ENCODE peak calls at places on chromosome 16, in four cellular contexts. G is Caco-2, F is B cell, X is right lobe of liver. J is an unnamed sample.

GRCh38 chr16:79053577-79053976 is 547.0 kb downstream of the MAF start:
- DNase-seq in G (no peak), F (no peak), X (no peak), J (no peak)

GRCh38 chr16:67930678-67931211 is 917 bp downstream of the CTRL start:
- DNase-seq in G (no peak), F (no peak), X (no peak), J (no peak)

GRCh38 chr16:26526633-26527032 is 540.1 kb upstream of the C16orf82 start:
- DNase-seq in G (no peak), F (no peak), X (no peak), J (no peak)

GRCh38 chr16:56288019-56288418 is 96.7 kb downstream of the GNAO1 start:
- DNase-seq in G (no peak), F (no peak), X (no peak), J (no peak)

GRCh38 chr16:79211581-79211980 is 389.0 kb downstream of the MAF start:
- DNase-seq in G (no peak), F (no peak), X (no peak), J (no peak)

GRCh38 chr16:22813946-22814325 is at the start of gene HS3ST2:
- DNase-seq in G (no peak), F (no peak), X (no peak), J (peak; percentile 24)

GRCh38 chr16:20854963-20855362 is 45.2 kb downstream of the DCUN1D3 start:
- DNase-seq in G (no peak), F (no peak), X (no peak), J (no peak)

GRCh38 chr16:67530013-67530939 is 1.6 kb downstream of the RIPOR1 start:
- DNase-seq in G (peak; percentile 62), F (peak; percentile 95), X (peak; percentile 76), J (no peak)

GRCh38 chr16:28168991-28169554 is 42.7 kb downstream of the XPO6 start:
- DNase-seq in G (no peak), F (no peak), X (no peak), J (no peak)

GRCh38 chr16:67173808-67174705 is 3.7 kb downstream of the NOL3 start:
- DNase-seq in G (peak; percentile 86), F (peak; percentile 61), X (peak; percentile 96), J (peak; percentile 77)

GRCh38 chr16:3131755-3132377 is 3.0 kb upstream of the ZNF213 start:
- DNase-seq in G (peak; percentile 76), F (no peak), X (no peak), J (no peak)

GRCh38 chr16:27080870-27081269 is 14.1 kb downstream of the C16orf82 start:
- DNase-seq in G (peak; percentile 25), F (no peak), X (no peak), J (no peak)

GRCh38 chr16:67150058-67150832 is 553 bp downstream of the B3GNT9 start:
- DNase-seq in G (peak; percentile 62), F (no peak), X (peak; percentile 60), J (no peak)

GRCh38 chr16:72530434-72530833 is 358.5 kb upstream of the PMFBP1 start:
- DNase-seq in G (no peak), F (no peak), X (no peak), J (no peak)

GRCh38 chr16:71840052-71840451 is 5.7 kb upstream of the ATXN1L start:
- DNase-seq in G (no peak), F (no peak), X (no peak), J (no peak)

GRCh38 chr16:87324411-87325275 is 7.5 kb upstream of the C16orf95 start:
- DNase-seq in G (peak; percentile 67), F (peak; percentile 65), X (no peak), J (peak; percentile 34)

GRCh38 chr16:85627102-85627834 is 14.1 kb downstream of the GSE1 start:
- DNase-seq in G (no peak), F (no peak), X (no peak), J (no peak)

GRCh38 chr16:50509521-50510341 is 38.5 kb upstream of the NKD1 start:
- DNase-seq in G (peak; percentile 40), F (no peak), X (no peak), J (no peak)

GRCh38 chr16:68234188-68235104 is 1.5 kb downstream of the ESRP2 start:
- DNase-seq in G (peak; percentile 96), F (no peak), X (peak; percentile 98), J (peak; percentile 82)

GRCh38 chr16:89917773-89918452 is 749 bp upstream of the MC1R start:
- DNase-seq in G (peak; percentile 83), F (peak; percentile 73), X (no peak), J (peak; percentile 23)

GRCh38 chr16:48291303-48291702 is 44.0 kb upstream of the ABCC11 start:
- DNase-seq in G (no peak), F (no peak), X (no peak), J (no peak)

GRCh38 chr16:89906141-89907025 is 12.3 kb upstream of the MC1R start:
- DNase-seq in G (no peak), F (no peak), X (no peak), J (no peak)

GRCh38 chr16:3536271-3536671 is 35.5 kb downstream of the CLUAP1 start:
- DNase-seq in G (no peak), F (no peak), X (no peak), J (no peak)

GRCh38 chr16:57993452-57993851 is 7.0 kb downstream of the ZNF319 start:
- DNase-seq in G (no peak), F (no peak), X (peak; percentile 48), J (no peak)

GRCh38 chr16:30677931-30678585 is 19.8 kb downstream of the FBRS start:
- DNase-seq in G (no peak), F (no peak), X (no peak), J (no peak)

GRCh38 chr16:4314532-4315184 is 1.2 kb upstream of the GLIS2 start:
- DNase-seq in G (peak; percentile 58), F (no peak), X (no peak), J (no peak)

GRCh38 chr16:57380671-57381462 is 8.6 kb downstream of the CX3CL1 start:
- DNase-seq in G (no peak), F (no peak), X (no peak), J (no peak)

GRCh38 chr16:87384162-87384999 is 805 bp upstream of the FBXO31 start:
- DNase-seq in G (peak; percentile 83), F (no peak), X (peak; percentile 74), J (peak; percentile 61)

GRCh38 chr16:57906385-57907316 is 64.3 kb downstream of the CNGB1 start:
- DNase-seq in G (peak; percentile 40), F (peak; percentile 48), X (no peak), J (no peak)

GRCh38 chr16:3004781-3005284 is 7.9 kb upstream of the CLDN9 start:
- DNase-seq in G (peak; percentile 76), F (no peak), X (peak; percentile 83), J (no peak)

GRCh38 chr16:8867483-8868271 is 1.1 kb downstream of the CARHSP1 start:
- DNase-seq in G (no peak), F (no peak), X (peak; percentile 74), J (no peak)

GRCh38 chr16:2429771-2430663 is 770 bp downstream of the CCNF start:
- DNase-seq in G (peak; percentile 32), F (no peak), X (no peak), J (no peak)

GRCh38 chr16:68700120-68700519 is 37.0 kb upstream of the CDH1 start:
- DNase-seq in G (no peak), F (no peak), X (no peak), J (no peak)

GRCh38 chr16:7509919-7510705 is 177.5 kb downstream of the RBFOX1 start:
- DNase-seq in G (no peak), F (no peak), X (no peak), J (no peak)

GRCh38 chr16:7515543-7515942 is 182.9 kb downstream of the RBFOX1 start:
- DNase-seq in G (no peak), F (no peak), X (no peak), J (no peak)

GRCh38 chr16:7511549-7512260 is 179.1 kb downstream of the RBFOX1 start:
- DNase-seq in G (no peak), F (no peak), X (no peak), J (no peak)

GRCh38 chr16:7512503-7512902 is 179.9 kb downstream of the RBFOX1 start:
- DNase-seq in G (no peak), F (no peak), X (no peak), J (no peak)

GRCh38 chr16:7513429-7513828 is 180.8 kb downstream of the RBFOX1 start:
- DNase-seq in G (peak; percentile 18), F (no peak), X (no peak), J (no peak)
- TF ChIP-seq CTCF in G (peak; percentile 16), F (no peak), X (no peak), J (peak; percentile 34)

GRCh38 chr16:53945996-53946395 is 242.0 kb downstream of the FTO start:
- DNase-seq in G (peak; percentile 65), F (no peak), X (no peak), J (no peak)
- TF ChIP-seq CTCF in G (peak; percentile 87), F (peak; percentile 70), X (peak; percentile 85), J (peak; percentile 80)

DNA sequence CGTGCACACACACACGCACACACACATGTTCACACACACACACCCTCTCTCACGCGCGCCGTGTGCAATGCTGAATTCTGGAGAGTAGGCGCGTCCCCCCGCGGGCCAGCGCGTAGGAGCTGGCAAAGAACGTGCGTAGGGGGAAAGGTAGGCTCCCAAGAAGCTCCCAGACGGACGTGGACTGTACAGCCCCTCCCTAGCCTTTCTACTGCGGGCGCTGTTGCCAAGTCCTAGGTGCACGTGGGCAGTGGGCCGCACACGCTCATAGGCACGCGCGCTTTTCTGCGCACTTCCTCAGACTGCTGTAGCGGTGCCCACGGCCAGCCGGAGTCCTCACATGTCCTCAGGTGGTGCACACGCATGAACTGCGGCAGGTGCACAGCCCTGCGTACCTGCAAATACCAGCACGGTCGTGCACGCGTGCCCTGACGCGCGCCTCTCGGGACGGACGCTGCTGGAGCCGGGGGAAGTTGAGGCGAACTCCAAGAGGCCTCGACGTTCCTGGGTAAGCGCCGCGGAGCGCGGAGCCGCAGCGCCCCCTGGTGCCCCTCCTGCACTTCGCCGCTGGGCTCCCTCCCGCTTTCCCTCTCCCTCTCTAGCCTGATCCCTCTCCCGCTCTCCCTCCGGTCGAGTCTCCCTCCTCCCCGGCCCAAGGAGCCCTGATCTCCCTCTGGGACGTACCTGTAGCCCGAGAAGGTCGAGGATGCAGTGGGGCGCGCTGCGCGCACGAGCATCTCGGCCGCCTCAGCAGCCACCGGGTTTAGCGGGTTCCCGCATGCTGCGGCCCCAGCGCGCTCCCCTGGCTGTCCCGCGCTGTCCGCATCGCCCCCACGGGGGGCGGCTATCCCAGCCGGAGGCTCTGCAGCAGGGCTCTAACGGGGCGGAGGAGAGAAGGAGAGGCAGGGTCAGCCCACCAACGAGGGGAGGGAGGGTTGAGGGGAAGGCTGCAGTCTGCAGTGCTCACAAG is 749 bp downstream of the GRIN2A start:
- DNase-seq in G (peak; percentile 67), F (no peak), X (peak; percentile 67), J (peak; percentile 82)
- TF ChIP-seq CTCF in G (peak; percentile 67), F (peak; percentile 79), X (peak; percentile 82), J (peak; percentile 98)

GRCh38 chr16:537415-538335 is 10.2 kb downstream of the CAPN15 start:
- DNase-seq in G (no peak), F (no peak), X (no peak), J (no peak)
- TF ChIP-seq CTCF in G (peak; percentile 21), F (no peak), X (no peak), J (no peak)

DNA sequence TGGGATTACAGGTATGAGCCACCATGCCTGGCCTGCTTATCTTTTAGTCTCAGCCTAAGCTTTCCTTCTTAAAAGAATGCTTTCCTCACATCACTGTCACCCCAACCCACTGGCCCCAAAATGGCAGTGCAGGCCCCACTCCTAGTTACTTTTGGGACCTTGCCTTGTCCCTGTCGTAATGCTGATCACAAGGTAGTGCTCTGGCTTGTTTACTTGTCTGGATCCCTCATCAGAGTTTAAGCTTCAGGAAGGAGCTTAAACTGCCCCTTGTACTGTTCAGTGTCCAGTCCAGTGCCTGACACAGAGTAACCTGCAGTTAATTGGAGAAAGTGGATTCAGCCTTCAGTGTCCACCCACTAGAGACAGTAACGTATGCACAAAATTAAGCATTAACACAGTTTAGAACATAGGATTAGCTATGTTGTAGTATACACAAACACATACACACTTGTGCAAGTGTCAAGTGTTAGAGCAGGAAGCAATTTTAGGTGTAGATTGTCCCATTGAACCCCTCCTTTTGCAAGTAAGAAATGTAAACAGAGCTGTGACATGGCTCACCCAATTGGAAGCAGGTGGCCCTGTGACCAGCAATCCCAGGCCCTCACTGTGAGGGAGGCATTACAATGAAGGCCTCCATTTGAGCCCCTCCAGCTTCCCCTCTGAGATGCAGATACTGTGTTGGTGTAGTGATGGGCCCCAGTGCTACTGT is 44.2 kb downstream of the LDHD start:
- DNase-seq in G (no peak), F (no peak), X (no peak), J (no peak)
- TF ChIP-seq CTCF in G (no peak), F (no peak), X (no peak), J (no peak)

J was measured in progenitor cell of endocrine pancreas.